ENCODE peak calls at places on chromosomes 12 and 14, in four cellular contexts. N is psoas muscle, S is OCI-LY7, Y is astrocyte. Z is an unnamed sample.
A peak's percentile ranks its signal among the peaks of the same experiment; 100 is the strongest.

GRCh38 chr14:70022771-70023445 is 143.7 kb downstream of the SMOC1 start:
- DNase-seq in N (no peak), S (no peak), Y (no peak), Z (no peak)

GRCh38 chr12:90029317-90029716 is 320.7 kb upstream of the ATP2B1 start:
- DNase-seq in N (no peak), S (no peak), Y (no peak), Z (no peak)

GRCh38 chr14:47060050-47060449 is 408.5 kb upstream of the RPL10L start:
- DNase-seq in N (no peak), S (no peak), Y (no peak), Z (no peak)

GRCh38 chr12:77256924-77257323 is 191.6 kb upstream of the E2F7 start:
- DNase-seq in N (no peak), S (no peak), Y (peak; percentile 11), Z (no peak)

GRCh38 chr12:15956413-15957185 is 45.5 kb downstream of the DERA start:
- DNase-seq in N (no peak), S (no peak), Y (peak; percentile 52), Z (no peak)

GRCh38 chr14:55446127-55446736 is 5.8 kb upstream of the TBPL2 start:
- DNase-seq in N (no peak), S (peak; percentile 71), Y (peak; percentile 61), Z (no peak)

GRCh38 chr12:132214161-132214476 is 69.9 kb downstream of the NOC4L start:
- DNase-seq in N (no peak), S (no peak), Y (no peak), Z (no peak)

GRCh38 chr12:85688837-85689236 is 147.4 kb downstream of the RASSF9 start:
- DNase-seq in N (no peak), S (no peak), Y (peak; percentile 33), Z (no peak)

GRCh38 chr12:132315507-132315906 is 13.9 kb downstream of the GALNT9 start:
- DNase-seq in N (peak; percentile 42), S (no peak), Y (no peak), Z (no peak)

GRCh38 chr12:78470354-78471195 is 394.0 kb upstream of the SYT1 start:
- DNase-seq in N (no peak), S (peak; percentile 41), Y (peak; percentile 42), Z (no peak)

GRCh38 chr12:49627752-49628360 is 4.5 kb downstream of the PRPF40B start:
- DNase-seq in N (no peak), S (no peak), Y (peak; percentile 65), Z (no peak)

GRCh38 chr12:13194462-13195110 is 1.9 kb upstream of the EMP1 start:
- DNase-seq in N (no peak), S (no peak), Y (no peak), Z (no peak)

GRCh38 chr12:132182711-132183365 is 38.6 kb downstream of the NOC4L start:
- DNase-seq in N (no peak), S (no peak), Y (no peak), Z (no peak)

GRCh38 chr12:114812858-114813761 is 129.1 kb upstream of the TBX3 start:
- DNase-seq in N (no peak), S (no peak), Y (peak; percentile 32), Z (no peak)

GRCh38 chr14:100476012-100476822 is 111.0 kb downstream of the BEGAIN start:
- DNase-seq in N (no peak), S (no peak), Y (peak; percentile 100), Z (peak; percentile 76)

GRCh38 chr12:57882575-57882974 is 36.0 kb upstream of the CTDSP2 start:
- DNase-seq in N (no peak), S (no peak), Y (no peak), Z (no peak)

GRCh38 chr14:32602699-32603098 is 273.6 kb downstream of the AKAP6 start:
- DNase-seq in N (no peak), S (no peak), Y (no peak), Z (no peak)

GRCh38 chr12:25155031-25155576 is 39.9 kb downstream of the DNAI7 start:
- DNase-seq in N (no peak), S (peak; percentile 70), Y (peak; percentile 20), Z (peak; percentile 11)

GRCh38 chr12:27190761-27191160 is 53.3 kb upstream of the STK38L start:
- DNase-seq in N (no peak), S (no peak), Y (peak; percentile 91), Z (peak; percentile 73)

GRCh38 chr12:114913871-114914801 is 230.2 kb upstream of the TBX3 start:
- DNase-seq in N (no peak), S (no peak), Y (peak; percentile 57), Z (peak; percentile 75)

GRCh38 chr14:96303981-96304380 is 48.0 kb downstream of the BDKRB1 start:
- DNase-seq in N (no peak), S (no peak), Y (no peak), Z (no peak)

GRCh38 chr12:110266980-110267620 is 13.9 kb upstream of the ATP2A2 start:
- DNase-seq in N (no peak), S (no peak), Y (peak; percentile 78), Z (peak; percentile 70)
- H3K4me3 ChIP-seq in N (no peak overlapping the region), S (no peak overlapping the region), Y (peak overlapping the region; percentile 3), Z (peak overlapping the region; percentile 12)

DNA sequence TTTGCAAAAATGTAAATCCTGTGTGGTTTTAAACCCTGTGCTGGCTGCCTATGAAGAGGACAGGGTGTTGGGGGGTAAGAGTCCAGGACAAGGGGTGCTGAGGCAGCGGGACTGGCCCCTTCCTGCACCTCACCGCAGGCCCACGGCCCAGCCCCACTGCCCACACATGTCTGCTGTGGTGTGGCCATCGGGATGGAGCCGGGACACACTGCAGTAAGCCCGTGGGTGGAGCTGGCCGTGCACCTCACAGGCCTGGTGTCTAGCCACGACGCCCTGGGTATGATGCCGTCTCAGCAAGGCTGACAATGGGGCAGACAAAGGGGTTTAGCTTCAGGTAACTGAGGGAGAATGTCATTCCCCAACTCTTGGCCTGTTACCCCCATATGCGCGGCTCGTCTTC is 19.6 kb downstream of the AMN start:
- DNase-seq in N (no peak), S (no peak), Y (no peak), Z (no peak)
- H3K36me3 ChIP-seq in N (peaks cover 100% of the 10 kb centered on the region), S (no peaks in the 10 kb centered on the region), Y (peaks cover 46% of the 10 kb centered on the region), Z (peaks cover 65% of the 10 kb centered on the region)

DNA sequence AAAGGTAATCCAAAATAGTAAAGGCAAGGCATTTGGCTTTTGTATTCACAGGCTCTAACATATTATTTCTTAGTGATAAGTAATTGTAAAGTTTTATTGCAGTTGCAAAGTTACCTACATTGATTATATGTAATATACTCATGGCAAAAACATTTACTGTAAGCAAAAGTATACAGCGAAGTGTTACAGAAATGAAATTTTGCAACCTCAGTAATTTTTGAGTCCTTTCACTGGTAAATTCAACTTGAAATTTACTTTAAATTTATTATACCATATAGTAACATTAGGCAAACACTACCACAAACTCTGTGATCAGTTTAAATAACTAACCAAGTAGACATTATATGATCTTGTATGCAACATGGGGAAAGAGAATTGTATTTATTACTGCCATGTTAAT is 89.0 kb downstream of the CDK17 start:
- DNase-seq in N (no peak), S (no peak), Y (no peak), Z (no peak)
- TF ChIP-seq CTCF in N (no peak), S (no peak), Y (no peak), Z (no peak)

GRCh38 chr14:68843471-68844209 is 50.8 kb upstream of the ZFP36L1 start:
- DNase-seq in N (peak; percentile 88), S (peak; percentile 70), Y (no peak), Z (no peak)
- H3K4me3 ChIP-seq in N (peak overlapping the region; percentile 60), S (peak overlapping the region; percentile 33), Y (no peak overlapping the region), Z (no peak overlapping the region)

GRCh38 chr14:94046696-94047250 is 20.6 kb downstream of the OTUB2 start:
- DNase-seq in N (peak; percentile 28), S (no peak), Y (no peak), Z (no peak)
- H3K36me3 ChIP-seq in N (peaks cover 75% of the 10 kb centered on the region), S (peaks cover 47% of the 10 kb centered on the region), Y (peaks cover 40% of the 10 kb centered on the region), Z (peaks cover 44% of the 10 kb centered on the region)

GRCh38 chr12:65308601-65309071 is 30.2 kb downstream of the MSRB3 start:
- DNase-seq in N (no peak), S (no peak), Y (peak; percentile 20), Z (peak; percentile 34)

GRCh38 chr12:65318186-65318685 is 39.8 kb downstream of the MSRB3 start:
- DNase-seq in N (no peak), S (no peak), Y (no peak), Z (no peak)

GRCh38 chr12:65311260-65311659 is 32.8 kb downstream of the MSRB3 start:
- DNase-seq in N (no peak), S (no peak), Y (no peak), Z (no peak)

GRCh38 chr12:65308001-65308400 is 29.5 kb downstream of the MSRB3 start:
- DNase-seq in N (no peak), S (no peak), Y (no peak), Z (no peak)

DNA sequence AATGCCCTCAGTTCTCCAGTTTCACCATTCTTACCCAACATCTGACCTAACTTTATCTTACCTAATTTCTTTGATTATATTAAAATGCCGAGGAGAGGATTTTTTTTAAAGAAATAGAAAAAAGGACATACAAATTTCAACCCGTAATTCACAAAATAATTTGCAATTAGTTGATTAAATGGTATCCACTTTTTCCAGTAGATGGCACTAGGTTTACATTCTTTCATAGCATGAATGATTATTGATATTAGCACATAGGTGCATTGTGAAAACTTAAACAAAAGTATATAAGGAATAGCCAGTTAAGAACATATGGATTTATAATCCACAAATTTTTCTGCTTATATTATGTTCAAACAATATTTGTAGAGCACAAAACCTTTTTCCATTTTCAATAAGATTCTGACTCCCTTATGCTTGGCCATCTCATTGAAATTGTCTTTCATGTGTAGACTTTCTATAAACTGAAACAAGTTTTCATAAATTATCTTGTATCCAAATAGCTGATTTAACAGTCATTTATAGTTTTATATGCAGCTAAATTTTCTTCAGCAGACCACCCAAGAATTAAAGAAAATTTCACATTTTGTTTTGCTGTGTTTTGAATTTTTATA is 35.3 kb downstream of the MSRB3 start:
- DNase-seq in N (no peak), S (peak; percentile 0), Y (no peak), Z (no peak)
- TF ChIP-seq CTCF in N (peak; percentile 37), S (peak; percentile 79), Y (peak; percentile 46), Z (peak; percentile 43)

GRCh38 chr12:91379051-91379775 is 196.6 kb upstream of the DCN start:
- DNase-seq in N (no peak), S (no peak), Y (no peak), Z (no peak)

GRCh38 chr12:91380651-91381050 is 198.0 kb upstream of the DCN start:
- DNase-seq in N (no peak), S (no peak), Y (no peak), Z (no peak)

GRCh38 chr12:91383106-91383505 is 200.5 kb upstream of the DCN start:
- DNase-seq in N (no peak), S (no peak), Y (no peak), Z (no peak)

GRCh38 chr12:91382081-91382543 is 199.5 kb upstream of the DCN start:
- DNase-seq in N (peak; percentile 84), S (peak; percentile 77), Y (peak; percentile 59), Z (no peak)

DNA sequence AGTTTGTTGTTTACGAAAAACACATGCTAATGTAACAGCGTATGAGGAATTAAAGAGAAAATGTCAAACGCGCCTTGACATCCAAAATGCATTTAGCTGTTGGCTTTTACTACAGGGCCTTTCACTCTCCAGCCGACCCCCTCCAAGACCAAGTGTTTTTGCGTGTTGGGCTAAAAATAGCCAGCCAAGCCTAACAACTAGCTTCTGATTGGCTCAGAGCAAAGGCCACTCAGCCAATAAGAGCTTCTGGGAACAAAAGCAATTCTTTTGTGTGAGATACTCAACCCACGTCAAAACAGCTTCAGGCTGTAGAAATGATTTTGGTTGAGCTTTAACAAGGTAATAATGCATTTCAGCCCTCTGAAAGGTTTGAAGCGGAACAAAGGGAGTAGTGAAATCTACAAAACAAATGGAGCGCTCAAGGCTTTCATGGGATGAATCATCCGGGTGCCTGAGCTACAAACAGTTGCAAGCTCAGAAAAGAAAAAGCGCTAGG is 198.7 kb upstream of the DCN start:
- DNase-seq in N (no peak), S (no peak), Y (peak; percentile 86), Z (peak; percentile 46)
- H3K4me3 ChIP-seq in N (peak overlapping the region; percentile 66), S (no peak overlapping the region), Y (peak overlapping the region; percentile 66), Z (peak overlapping the region; percentile 30)